ENCODE peak calls at places on chromosomes 6 and 20, in four cellular contexts. O is WTC11, E is K562, Y is SK-N-SH. F is an unnamed sample.

GRCh38 chr6:161788531-161788930 is 514.7 kb upstream of the AGPAT4 start:
- DNase-seq in O (no peak), E (no peak), Y (no peak), F (no peak)

GRCh38 chr6:141105481-141105880 is 1027.2 kb upstream of the GJE1 start:
- DNase-seq in O (peak), E (no peak), Y (no peak), F (no peak)

GRCh38 chr6:43313813-43314212 is 5.2 kb upstream of the CRIP3 start:
- DNase-seq in O (no peak), E (no peak), Y (no peak), F (peak)

GRCh38 chr20:10982692-10983091 is 308.9 kb upstream of the JAG1 start:
- DNase-seq in O (no peak), E (no peak), Y (no peak), F (peak)

GRCh38 chr20:63694596-63695418 is 1.6 kb upstream of the TNFRSF6B start:
- DNase-seq in O (no peak), E (no peak), Y (peak), F (no peak)

GRCh38 chr6:100001915-100002388 is 7.9 kb upstream of the MCHR2 start:
- DNase-seq in O (peak), E (peak), Y (peak), F (peak)

GRCh38 chr6:118709859-118710350 is 58.5 kb upstream of the CEP85L start:
- DNase-seq in O (no peak), E (peak), Y (no peak), F (no peak)

GRCh38 chr6:19757036-19757435 is 80.1 kb upstream of the ID4 start:
- DNase-seq in O (no peak), E (no peak), Y (no peak), F (peak)

GRCh38 chr6:84137051-84137375 is 90.4 kb downstream of the CEP162 start:
- DNase-seq in O (no peak), E (peak), Y (no peak), F (no peak)

GRCh38 chr6:17932362-17932852 is 55.0 kb downstream of the KIF13A start:
- DNase-seq in O (no peak), E (no peak), Y (no peak), F (peak)

GRCh38 chr6:94680672-94681212 is 896.6 kb upstream of the MANEA start:
- DNase-seq in O (no peak), E (no peak), Y (no peak), F (no peak)

GRCh38 chr6:2085657-2086056 is 159.7 kb downstream of the GMDS start:
- DNase-seq in O (no peak), E (no peak), Y (no peak), F (no peak)

GRCh38 chr6:2196079-2196679 is 49.2 kb downstream of the GMDS start:
- DNase-seq in O (no peak), E (peak), Y (peak), F (peak)

GRCh38 chr6:62479722-62480121 is 193.7 kb upstream of the KHDRBS2 start:
- DNase-seq in O (no peak), E (no peak), Y (no peak), F (no peak)

GRCh38 chr6:84738996-84739865 is 25.2 kb downstream of the TBX18 start:
- DNase-seq in O (no peak), E (no peak), Y (no peak), F (no peak)

GRCh38 chr6:145823322-145823944 is 8.8 kb upstream of the FBXO30 start:
- DNase-seq in O (no peak), E (no peak), Y (no peak), F (no peak)

GRCh38 chr6:41712651-41713103 is 22.7 kb downstream of the TFEB start:
- DNase-seq in O (no peak), E (no peak), Y (no peak), F (no peak)

GRCh38 chr20:37385176-37385575 is 39.2 kb downstream of the SRC start:
- DNase-seq in O (no peak), E (no peak), Y (peak), F (no peak)

GRCh38 chr6:170459451-170459850 is 93.7 kb downstream of the PSMB1 start:
- DNase-seq in O (no peak), E (no peak), Y (no peak), F (no peak)

GRCh38 chr20:51125095-51125494 is 102.2 kb upstream of the KCNG1 start:
- DNase-seq in O (no peak), E (no peak), Y (no peak), F (no peak)

GRCh38 chr6:12313992-12314589 is 23.9 kb downstream of the EDN1 start:
- DNase-seq in O (no peak), E (no peak), Y (no peak), F (peak)

GRCh38 chr6:106510090-106510970 is 119.0 kb downstream of the RTN4IP1 start:
- DNase-seq in O (peak), E (no peak), Y (peak), F (peak)

GRCh38 chr20:768426-768978 is at the start of gene SLC52A3:
- DNase-seq in O (peak), E (peak), Y (no peak), F (peak)

GRCh38 chr20:51460569-51461265 is 81.8 kb downstream of the NFATC2 start:
- DNase-seq in O (no peak), E (no peak), Y (no peak), F (no peak)

GRCh38 chr20:46324960-46325703 is 16.8 kb upstream of the CDH22 start:
- DNase-seq in O (peak), E (peak), Y (peak), F (peak)

GRCh38 chr6:84583784-84584183 is 180.6 kb downstream of the TBX18 start:
- DNase-seq in O (no peak), E (no peak), Y (no peak), F (no peak)

GRCh38 chr20:34624628-34625027 is 52.3 kb downstream of the PIGU start:
- DNase-seq in O (no peak), E (no peak), Y (no peak), F (no peak)

GRCh38 chr6:166008441-166009369 is 158.9 kb downstream of the TBXT start:
- DNase-seq in O (peak), E (no peak), Y (peak), F (no peak)

GRCh38 chr6:107600111-107600510 is 110.2 kb downstream of the SOBP start:
- DNase-seq in O (peak), E (no peak), Y (no peak), F (no peak)
- TF ChIP-seq FOXJ3 in O (no peak), E (no peak), Y (no peak), F (no peak)

GRCh38 chr6:124714728-124715127 is 247.5 kb upstream of the RNF217 start:
- DNase-seq in O (no peak), E (no peak), Y (no peak), F (no peak)
- TF ChIP-seq FOXJ3 in O (no peak), E (no peak), Y (no peak), F (no peak)

GRCh38 chr6:117195728-117196127 is 69.6 kb upstream of the VGLL2 start:
- DNase-seq in O (no peak), E (no peak), Y (no peak), F (no peak)

GRCh38 chr6:117194978-117195377 is 70.4 kb upstream of the VGLL2 start:
- DNase-seq in O (no peak), E (no peak), Y (no peak), F (no peak)

GRCh38 chr6:117188627-117189201 is 76.6 kb upstream of the VGLL2 start:
- DNase-seq in O (no peak), E (no peak), Y (peak), F (no peak)

GRCh38 chr6:117191009-117191408 is 74.3 kb upstream of the VGLL2 start:
- DNase-seq in O (no peak), E (no peak), Y (no peak), F (no peak)

GRCh38 chr6:117191448-117191847 is 73.9 kb upstream of the VGLL2 start:
- DNase-seq in O (no peak), E (no peak), Y (no peak), F (no peak)
- TF ChIP-seq FOXJ3 in O (no peak), E (no peak), Y (no peak), F (no peak)

GRCh38 chr6:139243531-139243930 is 48.3 kb downstream of the TXLNB start:
- DNase-seq in O (no peak), E (no peak), Y (no peak), F (no peak)
- TF ChIP-seq FOXJ3 in O (no peak), E (no peak), Y (no peak), F (no peak)

DNA sequence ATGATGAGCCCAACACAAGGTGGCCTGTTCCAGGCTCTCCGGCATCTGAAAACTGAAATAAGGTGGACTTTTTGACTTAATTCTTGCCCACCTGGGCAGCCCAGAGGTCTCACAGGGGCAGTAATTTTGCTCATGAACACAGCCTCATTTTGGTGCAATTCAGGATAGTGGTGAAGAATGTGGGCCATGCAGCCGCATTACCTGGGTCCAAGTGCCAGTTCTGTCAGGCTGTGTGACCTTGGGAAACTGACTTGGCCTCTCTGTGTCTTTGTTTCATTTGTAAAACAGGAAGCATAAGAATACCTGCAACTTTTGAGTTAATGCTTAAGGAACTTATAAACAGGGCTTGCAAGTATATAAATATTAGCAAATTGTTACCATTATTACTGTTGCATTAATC is 5.6 kb downstream of the PREX1 start:
- DNase-seq in O (no peak), E (no peak), Y (no peak), F (no peak)
- TF ChIP-seq FOXJ3 in O (no peak), E (no peak), Y (no peak), F (no peak)

GRCh38 chr6:168377481-168377850 is 57.9 kb upstream of the DACT2 start:
- DNase-seq in O (no peak), E (no peak), Y (no peak), F (no peak)
- TF ChIP-seq FOXJ3 in O (no peak), E (no peak), Y (no peak), F (no peak)

GRCh38 chr6:14732226-14732844 is 513.5 kb upstream of the JARID2 start:
- DNase-seq in O (no peak), E (no peak), Y (no peak), F (no peak)

GRCh38 chr6:14734416-14735340 is 511.2 kb upstream of the JARID2 start:
- DNase-seq in O (no peak), E (peak), Y (no peak), F (no peak)

GRCh38 chr6:14731638-14732037 is 514.2 kb upstream of the JARID2 start:
- DNase-seq in O (no peak), E (no peak), Y (no peak), F (no peak)

GRCh38 chr6:14734052-14734415 is 511.8 kb upstream of the JARID2 start:
- DNase-seq in O (no peak), E (peak), Y (no peak), F (no peak)

GRCh38 chr6:14732845-14733757 is 512.8 kb upstream of the JARID2 start:
- DNase-seq in O (no peak), E (no peak), Y (no peak), F (peak)
- TF ChIP-seq FOXJ3 in O (no peak), E (no peak), Y (no peak), F (no peak)